ENCODE peak calls at places on chromosomes 7 and 10, in six cellular contexts. O, J, G, Y, R and U are unnamed samples.

GRCh38 chr7:100584046-100584676 is 1.8 kb downstream of the LRCH4 start:
- DNase-seq in G (no peak), O (no peak), Y (peak; percentile 58), J (no peak), R (no peak), U (no peak)

GRCh38 chr10:119715628-119716505 is 10.0 kb upstream of the INPP5F start:
- DNase-seq in Y (no peak), G (no peak), J (no peak), R (no peak), O (no peak), U (no peak)

GRCh38 chr7:24216576-24217116 is 67.3 kb upstream of the NPY start:
- DNase-seq in R (no peak), O (peak; percentile 45), G (no peak), J (no peak), Y (no peak), U (no peak)

GRCh38 chr10:12500406-12501303 is 151.3 kb downstream of the CAMK1D start:
- DNase-seq in G (peak; percentile 75), J (no peak), R (no peak), O (no peak), Y (no peak), U (no peak)

GRCh38 chr7:116252249-116252648 is 41.9 kb downstream of the TES start:
- DNase-seq in G (no peak), J (no peak), O (no peak), Y (no peak), R (no peak), U (no peak)

GRCh38 chr7:50226669-50227068 is 77.8 kb upstream of the IKZF1 start:
- DNase-seq in Y (no peak), O (no peak), J (no peak), G (no peak), R (no peak), U (no peak)

GRCh38 chr7:131509087-131509486 is 47.3 kb downstream of the PODXL start:
- DNase-seq in J (no peak), G (no peak), O (no peak), R (no peak), Y (no peak), U (no peak)

GRCh38 chr10:63618552-63618951 is 97.4 kb downstream of the REEP3 start:
- DNase-seq in G (no peak), J (no peak), O (no peak), R (no peak), Y (no peak), U (no peak)

GRCh38 chr10:88540355-88540754 is 42.8 kb downstream of the RNLS start:
- DNase-seq in O (no peak), J (no peak), R (no peak), G (no peak), Y (no peak), U (no peak)

GRCh38 chr10:132396495-132397035 is 435 bp upstream of the PWWP2B start:
- DNase-seq in O (peak; percentile 80), J (peak; percentile 88), Y (peak; percentile 86), G (no peak), R (peak; percentile 55), U (no peak)

GRCh38 chr10:13555884-13556529 is 27.2 kb upstream of the BEND7 start:
- DNase-seq in Y (no peak), R (no peak), J (no peak), G (no peak), O (no peak), U (no peak)

GRCh38 chr10:75335983-75336382 is 65.6 kb downstream of the ZNF503 start:
- DNase-seq in R (no peak), O (no peak), Y (no peak), J (no peak), G (no peak), U (no peak)